ENCODE peak calls at places on chromosome 21, in seven cellular contexts. One of them, this sample, is unnamed.
A peak's percentile ranks its signal among the peaks of the same experiment; 100 is the strongest.

GRCh38 chr21:17931080-17931479 is 111.9 kb upstream of the C21orf91 start:
- DNase-seq in IMR-90: no peak
- DNase-seq in tibial nerve: no peak
- DNase-seq in mucosa of descending colon: no peak
- DNase-seq in endothelial cell: no peak
- DNase-seq in esophagus squamous epithelium: no peak
- DNase-seq in WTC11: no peak
- DNase-seq in this sample: no peak

GRCh38 chr21:44887807-44888580 is 14.5 kb upstream of the PTTG1IP start:
- DNase-seq in WTC11: no peak
- DNase-seq in tibial nerve: no peak
- DNase-seq in esophagus squamous epithelium: no peak
- DNase-seq in mucosa of descending colon: no peak
- DNase-seq in IMR-90: no peak
- DNase-seq in endothelial cell: no peak
- DNase-seq in this sample: no peak

GRCh38 chr21:43333301-43334062 is 93.4 kb downstream of the SIK1 start:
- DNase-seq in tibial nerve: peak; percentile 31
- DNase-seq in IMR-90: peak; percentile 96
- DNase-seq in esophagus squamous epithelium: no peak
- DNase-seq in endothelial cell: peak; percentile 28
- DNase-seq in mucosa of descending colon: peak; percentile 36
- DNase-seq in WTC11: peak; percentile 35
- DNase-seq in this sample: peak; percentile 89

GRCh38 chr21:42387843-42388242 is 8.0 kb downstream of the TMPRSS3 start:
- DNase-seq in IMR-90: no peak
- DNase-seq in tibial nerve: no peak
- DNase-seq in mucosa of descending colon: no peak
- DNase-seq in WTC11: no peak
- DNase-seq in esophagus squamous epithelium: no peak
- DNase-seq in endothelial cell: no peak
- DNase-seq in this sample: no peak

GRCh38 chr21:35051287-35051818 is 2.3 kb upstream of the RUNX1 start:
- DNase-seq in IMR-90: peak; percentile 80
- DNase-seq in esophagus squamous epithelium: peak; percentile 42
- DNase-seq in tibial nerve: peak; percentile 62
- DNase-seq in mucosa of descending colon: peak; percentile 89
- DNase-seq in WTC11: peak; percentile 79
- DNase-seq in endothelial cell: peak; percentile 73
- DNase-seq in this sample: no peak

GRCh38 chr21:28336299-28336698 is 656.4 kb downstream of the LTN1 start:
- DNase-seq in esophagus squamous epithelium: no peak
- DNase-seq in IMR-90: peak; percentile 96
- DNase-seq in WTC11: no peak
- DNase-seq in mucosa of descending colon: peak; percentile 27
- DNase-seq in endothelial cell: no peak
- DNase-seq in tibial nerve: no peak
- DNase-seq in this sample: no peak

GRCh38 chr21:14737922-14738321 is 191.8 kb upstream of the SAMSN1 start:
- DNase-seq in esophagus squamous epithelium: no peak
- DNase-seq in IMR-90: peak; percentile 8
- DNase-seq in mucosa of descending colon: peak; percentile 88
- DNase-seq in endothelial cell: peak; percentile 7
- DNase-seq in tibial nerve: peak; percentile 55
- DNase-seq in WTC11: no peak
- DNase-seq in this sample: no peak

GRCh38 chr21:44294391-44295162 is 5.3 kb upstream of the PFKL start:
- DNase-seq in esophagus squamous epithelium: no peak
- DNase-seq in mucosa of descending colon: peak; percentile 54
- DNase-seq in IMR-90: peak; percentile 7
- DNase-seq in WTC11: no peak
- DNase-seq in tibial nerve: peak; percentile 75
- DNase-seq in endothelial cell: no peak
- DNase-seq in this sample: no peak

GRCh38 chr21:24829397-24829796 is 777.9 kb downstream of the MRPL39 start:
- DNase-seq in WTC11: no peak
- DNase-seq in IMR-90: no peak
- DNase-seq in esophagus squamous epithelium: no peak
- DNase-seq in tibial nerve: no peak
- DNase-seq in mucosa of descending colon: no peak
- DNase-seq in endothelial cell: no peak
- DNase-seq in this sample: no peak

GRCh38 chr21:32184485-32184884 is 94.4 kb downstream of the MIS18A start:
- DNase-seq in IMR-90: no peak
- DNase-seq in tibial nerve: no peak
- DNase-seq in mucosa of descending colon: no peak
- DNase-seq in WTC11: no peak
- DNase-seq in esophagus squamous epithelium: no peak
- DNase-seq in endothelial cell: no peak
- DNase-seq in this sample: no peak

GRCh38 chr21:42701706-42702456 is 48.5 kb downstream of the PDE9A start:
- DNase-seq in mucosa of descending colon: no peak
- DNase-seq in endothelial cell: no peak
- DNase-seq in tibial nerve: no peak
- DNase-seq in esophagus squamous epithelium: no peak
- DNase-seq in IMR-90: no peak
- DNase-seq in WTC11: no peak
- DNase-seq in this sample: no peak

GRCh38 chr21:26169061-26169610 is 1.4 kb downstream of the APP start:
- DNase-seq in WTC11: no peak
- DNase-seq in esophagus squamous epithelium: no peak
- DNase-seq in endothelial cell: peak; percentile 25
- DNase-seq in mucosa of descending colon: peak; percentile 63
- DNase-seq in IMR-90: peak; percentile 71
- DNase-seq in tibial nerve: peak; percentile 39
- DNase-seq in this sample: no peak

GRCh38 chr21:39867198-39867650 is at the start of gene PCP4:
- DNase-seq in esophagus squamous epithelium: no peak
- DNase-seq in IMR-90: no peak
- DNase-seq in mucosa of descending colon: peak; percentile 73
- DNase-seq in endothelial cell: peak; percentile 71
- DNase-seq in WTC11: peak; percentile 87
- DNase-seq in tibial nerve: peak; percentile 53
- DNase-seq in this sample: no peak

GRCh38 chr21:44353200-44353970 is at the start of gene TRPM2:
- DNase-seq in tibial nerve: peak; percentile 45
- DNase-seq in esophagus squamous epithelium: no peak
- DNase-seq in IMR-90: no peak
- DNase-seq in mucosa of descending colon: no peak
- DNase-seq in endothelial cell: no peak
- DNase-seq in WTC11: no peak
- DNase-seq in this sample: no peak

GRCh38 chr21:26834181-26834945 is 10.8 kb downstream of the ADAMTS1 start:
- DNase-seq in esophagus squamous epithelium: no peak
- DNase-seq in IMR-90: peak; percentile 58
- DNase-seq in WTC11: no peak
- DNase-seq in endothelial cell: no peak
- DNase-seq in tibial nerve: no peak
- DNase-seq in mucosa of descending colon: no peak
- DNase-seq in this sample: no peak

GRCh38 chr21:20877976-20878375 is 120.2 kb upstream of the NCAM2 start:
- DNase-seq in esophagus squamous epithelium: no peak
- DNase-seq in IMR-90: no peak
- DNase-seq in tibial nerve: no peak
- DNase-seq in mucosa of descending colon: no peak
- DNase-seq in WTC11: no peak
- DNase-seq in endothelial cell: no peak
- DNase-seq in this sample: no peak

GRCh38 chr21:20882462-20883415 is 115.5 kb upstream of the NCAM2 start:
- DNase-seq in WTC11: peak; percentile 47
- DNase-seq in IMR-90: peak; percentile 0
- DNase-seq in esophagus squamous epithelium: no peak
- DNase-seq in endothelial cell: peak; percentile 53
- DNase-seq in tibial nerve: peak; percentile 46
- DNase-seq in mucosa of descending colon: peak; percentile 75
- DNase-seq in this sample: no peak
- TF ChIP-seq CTCF in WTC11: peak; percentile 63
- TF ChIP-seq CTCF in IMR-90: peak; percentile 30
- TF ChIP-seq CTCF in esophagus squamous epithelium: peak; percentile 46
- TF ChIP-seq CTCF in endothelial cell: peak; percentile 79
- TF ChIP-seq CTCF in tibial nerve: peak; percentile 61
- TF ChIP-seq CTCF in mucosa of descending colon: no peak
- TF ChIP-seq CTCF in this sample: peak; percentile 81

GRCh38 chr21:46561448-46562095 is 43.3 kb downstream of the S100B start:
- DNase-seq in WTC11: no peak
- DNase-seq in endothelial cell: no peak
- DNase-seq in tibial nerve: no peak
- DNase-seq in IMR-90: no peak
- DNase-seq in esophagus squamous epithelium: no peak
- DNase-seq in mucosa of descending colon: no peak
- DNase-seq in this sample: no peak
- TF ChIP-seq CTCF in WTC11: no peak
- TF ChIP-seq CTCF in endothelial cell: no peak
- TF ChIP-seq CTCF in tibial nerve: no peak
- TF ChIP-seq CTCF in IMR-90: no peak
- TF ChIP-seq CTCF in esophagus squamous epithelium: no peak
- TF ChIP-seq CTCF in mucosa of descending colon: no peak
- TF ChIP-seq CTCF in this sample: no peak

GRCh38 chr21:36583591-36583990 is 103.7 kb upstream of the CLDN14 start:
- DNase-seq in tibial nerve: no peak
- DNase-seq in IMR-90: no peak
- DNase-seq in mucosa of descending colon: no peak
- DNase-seq in WTC11: no peak
- DNase-seq in endothelial cell: no peak
- DNase-seq in esophagus squamous epithelium: no peak
- DNase-seq in this sample: no peak

GRCh38 chr21:36587388-36587787 is 107.5 kb upstream of the CLDN14 start:
- DNase-seq in tibial nerve: no peak
- DNase-seq in esophagus squamous epithelium: no peak
- DNase-seq in WTC11: no peak
- DNase-seq in endothelial cell: no peak
- DNase-seq in IMR-90: peak; percentile 4
- DNase-seq in mucosa of descending colon: no peak
- DNase-seq in this sample: no peak

GRCh38 chr21:36591326-36591970 is 107.5 kb upstream of the SIM2 start:
- DNase-seq in IMR-90: no peak
- DNase-seq in WTC11: no peak
- DNase-seq in tibial nerve: no peak
- DNase-seq in esophagus squamous epithelium: no peak
- DNase-seq in mucosa of descending colon: no peak
- DNase-seq in endothelial cell: no peak
- DNase-seq in this sample: no peak

GRCh38 chr21:36584980-36585940 is 105.3 kb upstream of the CLDN14 start:
- DNase-seq in WTC11: no peak
- DNase-seq in tibial nerve: no peak
- DNase-seq in mucosa of descending colon: no peak
- DNase-seq in esophagus squamous epithelium: no peak
- DNase-seq in IMR-90: no peak
- DNase-seq in endothelial cell: no peak
- DNase-seq in this sample: no peak

DNA sequence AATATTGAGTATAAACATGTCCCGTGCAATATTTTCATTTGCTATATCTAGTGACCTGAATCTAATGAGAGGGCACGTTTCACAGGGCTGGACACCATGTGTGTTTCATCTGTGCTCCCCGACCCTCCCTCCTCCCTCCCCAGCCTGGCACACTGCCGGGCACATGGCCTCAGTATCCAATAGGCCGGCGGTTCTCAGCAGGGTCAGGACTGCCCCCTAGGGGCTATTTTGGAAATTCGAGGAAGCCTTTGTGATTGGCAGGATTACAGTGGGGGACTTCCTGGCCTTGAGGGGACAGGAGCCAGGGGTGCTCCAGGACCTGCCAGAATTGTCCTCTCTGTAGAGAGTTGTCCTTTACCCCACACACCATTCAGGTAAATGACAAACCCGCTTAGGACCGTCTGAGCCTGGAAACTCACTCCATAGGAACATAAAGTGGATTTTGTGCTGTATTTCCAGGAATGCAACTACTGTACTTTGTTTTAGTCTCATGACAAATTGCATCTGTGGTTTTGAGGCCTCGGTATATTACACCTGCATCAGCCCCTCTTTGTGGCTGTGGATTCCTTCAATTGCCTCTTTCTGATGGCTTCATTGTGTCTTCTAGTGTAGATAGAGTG is 109.5 kb upstream of the SIM2 start:
- DNase-seq in IMR-90: peak; percentile 27
- DNase-seq in endothelial cell: peak; percentile 21
- DNase-seq in WTC11: peak; percentile 60
- DNase-seq in esophagus squamous epithelium: no peak
- DNase-seq in tibial nerve: no peak
- DNase-seq in mucosa of descending colon: peak; percentile 59
- DNase-seq in this sample: no peak
- TF ChIP-seq CTCF in IMR-90: peak; percentile 56
- TF ChIP-seq CTCF in endothelial cell: peak; percentile 54
- TF ChIP-seq CTCF in WTC11: peak; percentile 51
- TF ChIP-seq CTCF in esophagus squamous epithelium: peak; percentile 55
- TF ChIP-seq CTCF in tibial nerve: peak; percentile 22
- TF ChIP-seq CTCF in mucosa of descending colon: peak; percentile 22
- TF ChIP-seq CTCF in this sample: peak; percentile 56

GRCh38 chr21:46135782-46136181 is 19.6 kb downstream of the FTCD start:
- DNase-seq in mucosa of descending colon: no peak
- DNase-seq in endothelial cell: no peak
- DNase-seq in tibial nerve: no peak
- DNase-seq in WTC11: no peak
- DNase-seq in IMR-90: no peak
- DNase-seq in esophagus squamous epithelium: no peak
- DNase-seq in this sample: no peak
- TF ChIP-seq CTCF in mucosa of descending colon: no peak
- TF ChIP-seq CTCF in endothelial cell: no peak
- TF ChIP-seq CTCF in tibial nerve: no peak
- TF ChIP-seq CTCF in WTC11: no peak
- TF ChIP-seq CTCF in IMR-90: no peak
- TF ChIP-seq CTCF in esophagus squamous epithelium: no peak
- TF ChIP-seq CTCF in this sample: no peak

GRCh38 chr21:38793060-38793459 is 12.7 kb upstream of the ETS2 start:
- DNase-seq in esophagus squamous epithelium: no peak
- DNase-seq in endothelial cell: no peak
- DNase-seq in mucosa of descending colon: peak; percentile 5
- DNase-seq in WTC11: no peak
- DNase-seq in tibial nerve: no peak
- DNase-seq in IMR-90: no peak
- DNase-seq in this sample: no peak

GRCh38 chr21:38796426-38796825 is 9.3 kb upstream of the ETS2 start:
- DNase-seq in IMR-90: peak; percentile 56
- DNase-seq in WTC11: no peak
- DNase-seq in endothelial cell: no peak
- DNase-seq in tibial nerve: no peak
- DNase-seq in esophagus squamous epithelium: no peak
- DNase-seq in mucosa of descending colon: no peak
- DNase-seq in this sample: no peak

GRCh38 chr21:38793926-38794713 is 11.6 kb upstream of the ETS2 start:
- DNase-seq in endothelial cell: no peak
- DNase-seq in IMR-90: no peak
- DNase-seq in tibial nerve: no peak
- DNase-seq in WTC11: no peak
- DNase-seq in mucosa of descending colon: peak; percentile 15
- DNase-seq in esophagus squamous epithelium: no peak
- DNase-seq in this sample: no peak

GRCh38 chr21:38795475-38795874 is 10.3 kb upstream of the ETS2 start:
- DNase-seq in IMR-90: no peak
- DNase-seq in tibial nerve: no peak
- DNase-seq in esophagus squamous epithelium: no peak
- DNase-seq in mucosa of descending colon: peak; percentile 16
- DNase-seq in WTC11: no peak
- DNase-seq in endothelial cell: no peak
- DNase-seq in this sample: no peak

DNA sequence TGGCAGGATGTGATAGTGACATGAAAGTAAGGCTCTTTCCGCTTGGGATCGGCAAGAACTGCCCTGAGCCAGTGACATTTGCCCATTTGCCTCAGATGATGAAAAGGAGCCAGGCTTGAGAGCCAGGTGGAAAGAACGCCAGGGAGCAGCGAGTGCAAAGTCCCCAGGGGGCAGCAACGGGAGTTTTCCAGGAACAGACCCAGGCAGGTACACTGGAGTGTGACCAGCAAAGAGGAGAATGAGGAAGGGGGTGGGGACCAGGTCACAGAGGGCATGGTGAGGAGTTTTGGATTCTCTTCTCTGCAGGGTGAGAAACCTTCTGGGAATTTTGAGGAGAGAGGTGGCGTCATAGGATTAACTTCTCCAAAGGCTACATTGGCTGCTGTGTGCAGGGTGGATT is 10.8 kb upstream of the ETS2 start:
- DNase-seq in endothelial cell: no peak
- DNase-seq in WTC11: no peak
- DNase-seq in tibial nerve: no peak
- DNase-seq in esophagus squamous epithelium: no peak
- DNase-seq in mucosa of descending colon: no peak
- DNase-seq in IMR-90: no peak
- DNase-seq in this sample: no peak
- TF ChIP-seq CTCF in endothelial cell: no peak
- TF ChIP-seq CTCF in WTC11: no peak
- TF ChIP-seq CTCF in tibial nerve: no peak
- TF ChIP-seq CTCF in esophagus squamous epithelium: no peak
- TF ChIP-seq CTCF in mucosa of descending colon: no peak
- TF ChIP-seq CTCF in IMR-90: no peak
- TF ChIP-seq CTCF in this sample: no peak

This sample was measured in osteocyte.